ENCODE peak calls at places on chromosomes 4 and X, in six cellular contexts. D is fibroblast of lung; K is CD4-positive, CD25-positive, alpha-beta regulatory T cell; W is left ventricle myocardium inferior; I is uterus; A is neural progenitor cell. J is an unnamed sample. For H3K9me3, the result is how much of the 10 kb centered on the place peaks cover.

GRCh38 chrX:17738737-17739535 is 1.6 kb downstream of the SCML1 start:
- DNase-seq in W (no peak), I (no peak), D (peak), K (no peak), A (no peak), J (no peak)

GRCh38 chr4:150305995-150306394 is 227.8 kb downstream of the DCLK2 start:
- DNase-seq in A (no peak), W (no peak), D (peak), I (no peak), K (no peak), J (no peak)

GRCh38 chr4:53987761-53988171 is 76.6 kb downstream of the CHIC2 start:
- DNase-seq in D (peak), A (no peak), K (no peak), W (no peak), I (no peak), J (no peak)

GRCh38 chrX:66074920-66075879 is 35.3 kb upstream of the VSIG4 start:
- DNase-seq in K (no peak), A (no peak), I (no peak), W (peak), D (no peak), J (no peak)

GRCh38 chrX:135982860-135983259 is 2.4 kb upstream of the SLC9A6 start:
- DNase-seq in W (no peak), A (no peak), I (no peak), D (no peak), K (no peak), J (no peak)

GRCh38 chrX:51336584-51336983 is 4.0 kb downstream of the NUDT10 start:
- DNase-seq in A (peak), W (no peak), I (peak), D (peak), K (no peak), J (no peak)

GRCh38 chrX:24131476-24131875 is 18.1 kb upstream of the ZFX start:
- DNase-seq in A (no peak), W (no peak), D (no peak), I (no peak), K (no peak), J (no peak)

GRCh38 chr4:182917182-182918043 is at the start of gene DCTD:
- DNase-seq in D (peak), A (peak), W (peak), K (peak), I (peak), J (peak)

GRCh38 chr4:164799410-164799809 is 45.5 kb downstream of the SMIM31 start:
- DNase-seq in K (no peak), W (no peak), D (no peak), A (peak), I (no peak), J (no peak)

GRCh38 chrX:131728295-131729145 is 184.6 kb downstream of the OR13H1 start:
- DNase-seq in A (no peak), D (no peak), W (no peak), I (peak), K (no peak), J (no peak)
- H3K9me3 ChIP-seq in A (under half), D (under half), W (under half), I (under half), K (under half), J (under half)

DNA sequence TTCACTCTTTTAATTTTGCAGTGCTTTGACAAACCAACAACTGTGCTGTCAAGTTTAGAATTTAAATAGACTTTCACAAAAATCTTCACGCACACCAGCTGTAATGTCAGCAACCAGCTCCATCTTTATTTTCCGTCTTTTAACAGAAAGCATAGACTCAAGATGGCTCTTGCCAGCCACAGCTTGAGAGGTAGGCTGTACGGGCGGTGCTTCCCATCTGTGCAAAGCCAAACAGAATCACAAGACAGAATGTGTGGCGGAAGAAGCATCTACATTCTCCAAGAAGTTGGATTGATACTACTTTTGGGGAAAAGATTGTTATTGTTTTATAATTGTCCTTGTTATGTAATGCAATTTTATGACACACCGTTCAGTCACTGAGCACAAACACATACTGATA is 388.4 kb upstream of the MAGEC2 start:
- DNase-seq in I (no peak), W (no peak), K (no peak), D (no peak), A (no peak), J (no peak)
- H3K9me3 ChIP-seq in I (under half), W (under half), K (under half), D (under half), A (under half), J (under half)

DNA sequence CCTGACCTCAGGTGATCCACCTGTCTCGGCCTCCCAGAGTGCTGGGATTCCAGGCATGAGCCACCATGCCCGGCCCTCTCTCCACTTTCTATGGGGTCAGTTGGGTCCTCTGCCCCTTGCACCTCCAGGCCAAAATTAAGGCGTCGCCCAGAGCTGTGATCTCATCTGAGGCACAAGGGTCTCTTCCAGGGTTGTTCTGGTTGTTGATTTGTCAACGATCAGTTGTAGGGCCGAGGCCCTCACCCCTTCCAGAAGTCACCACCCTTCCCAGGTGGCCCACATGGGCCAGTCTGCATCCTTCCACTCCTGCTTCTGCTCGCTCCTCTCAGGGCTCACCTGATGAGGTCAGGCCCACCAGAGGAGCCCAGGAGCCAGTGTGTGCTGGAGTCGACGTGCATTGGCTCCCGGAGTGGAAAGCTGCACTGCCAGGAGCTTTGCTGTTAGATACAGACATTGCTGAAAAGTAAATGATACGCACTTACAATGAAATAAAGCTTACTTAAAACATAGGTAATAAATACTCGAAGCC is 14.3 kb upstream of the TMEM271 start:
- DNase-seq in I (no peak), K (no peak), D (no peak), W (no peak), A (no peak), J (no peak)
- H3K9me3 ChIP-seq in I (under half), K (under half), D (under half), W (under half), A (under half), J (under half)

DNA sequence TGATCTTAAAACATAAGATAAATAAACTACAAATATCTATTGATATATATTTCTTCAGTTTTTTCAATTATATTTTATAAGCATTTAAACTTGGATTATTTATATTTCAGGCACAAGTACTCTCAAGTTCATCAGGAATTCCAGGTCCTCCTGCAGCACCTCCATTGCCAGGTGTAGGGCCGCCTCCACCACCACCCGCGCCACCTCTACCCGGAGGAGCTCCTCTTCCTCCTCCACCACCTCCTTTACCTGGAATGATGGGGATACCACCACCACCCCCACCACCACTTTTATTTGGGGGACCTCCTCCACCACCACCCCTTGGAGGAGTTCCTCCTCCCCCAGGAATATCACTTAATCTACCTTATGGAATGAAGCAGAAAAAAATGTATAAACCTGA is 74.0 kb downstream of the RPA4 start:
- DNase-seq in D (no peak), I (no peak), A (no peak), W (no peak), K (no peak), J (no peak)
- H3K9me3 ChIP-seq in D (under half), I (under half), A (under half), W (under half), K (under half), J (under half)

GRCh38 chrX:22538581-22538980 is 265.9 kb downstream of the CBLL2 start:
- DNase-seq in K (no peak), W (no peak), A (no peak), I (no peak), D (no peak), J (no peak)
- H3K9me3 ChIP-seq in K (under half), W (under half), A (under half), I (under half), D (under half), J (under half)

GRCh38 chr4:79224777-79225104 is 101.1 kb downstream of the NAA11 start:
- DNase-seq in A (no peak), K (no peak), I (no peak), D (no peak), W (no peak), J (no peak)
- H3K9me3 ChIP-seq in A (under half), K (under half), I (under half), D (under half), W (under half), J (under half)

GRCh38 chrX:83416273-83416672 is 91.8 kb upstream of the POU3F4 start:
- DNase-seq in K (no peak), W (no peak), I (no peak), D (no peak), A (peak), J (no peak)

GRCh38 chrX:83422836-83423235 is 85.3 kb upstream of the POU3F4 start:
- DNase-seq in K (no peak), D (no peak), A (no peak), W (no peak), I (no peak), J (no peak)

DNA sequence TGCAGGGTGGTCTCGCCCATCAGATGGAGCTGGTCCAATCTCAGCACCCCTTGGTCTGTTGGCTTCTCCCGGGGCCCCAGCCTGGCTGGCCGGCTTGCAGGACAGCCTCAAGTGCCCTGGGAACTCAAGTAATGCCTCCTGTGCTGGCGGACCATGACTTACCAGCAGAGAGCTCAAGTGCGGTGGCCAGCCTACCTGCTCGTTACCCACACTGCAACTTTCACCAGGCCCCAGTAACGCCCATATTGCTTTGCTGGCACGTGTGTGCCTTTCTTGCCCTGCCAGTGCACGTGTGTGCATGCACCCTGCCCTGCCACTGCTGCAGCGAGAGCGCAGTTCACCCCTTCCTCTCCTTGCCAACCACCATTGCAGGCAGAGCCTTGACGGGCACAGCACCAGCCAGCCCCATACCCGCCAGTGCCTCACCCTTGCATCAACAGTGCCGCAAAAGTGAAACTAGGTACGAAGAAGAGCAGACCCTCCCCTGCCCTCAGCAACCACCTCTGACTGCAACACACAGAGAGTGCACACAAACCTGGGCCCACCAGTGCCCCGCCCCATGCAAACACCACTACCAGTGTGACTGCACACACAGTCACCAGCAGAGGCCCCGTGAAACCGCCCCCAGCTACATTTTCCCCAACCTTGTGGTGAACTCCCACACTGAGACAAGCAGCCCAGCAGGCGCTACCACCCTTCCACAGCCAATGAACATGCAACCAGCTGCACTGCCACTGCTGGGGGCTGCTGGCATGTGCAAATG is 88.9 kb upstream of the POU3F4 start:
- DNase-seq in D (no peak), A (no peak), W (no peak), I (no peak), K (no peak), J (no peak)
- H3K9me3 ChIP-seq in D (under half), A (under half), W (under half), I (under half), K (under half), J (under half)

DNA sequence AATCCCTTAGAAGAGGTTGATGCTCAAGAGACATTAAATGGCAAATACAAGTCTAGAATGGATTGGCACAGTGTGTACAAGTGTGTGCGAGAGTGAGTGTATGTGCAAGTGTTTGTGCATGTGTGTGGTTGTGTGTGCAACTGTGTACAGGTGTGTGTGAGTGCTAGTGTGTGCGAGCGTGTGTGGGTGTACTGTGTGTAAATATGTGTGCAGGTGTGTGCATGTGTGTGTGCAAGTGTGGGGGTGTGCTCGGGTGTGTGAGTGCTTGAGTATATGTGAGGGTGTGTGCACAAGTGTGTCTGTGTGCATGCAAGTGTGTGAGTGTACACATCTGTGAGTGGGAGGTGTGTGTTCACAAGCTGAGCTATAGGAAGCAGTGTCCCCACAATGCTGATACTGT is 5.9 kb downstream of the TREX2 start:
- DNase-seq in A (no peak), D (no peak), K (no peak), W (no peak), I (no peak), J (no peak)
- H3K9me3 ChIP-seq in A (under half), D (under half), K (under half), W (under half), I (under half), J (under half)

GRCh38 chrX:154599531-154599930 is 14.6 kb downstream of the CTAG1A start:
- DNase-seq in I (no peak), W (no peak), K (no peak), A (no peak), D (no peak), J (no peak)
- H3K9me3 ChIP-seq in I (under half), W (under half), K (under half), A (under half), D (under half), J (under half)

GRCh38 chr4:25229804-25230203 is 4.0 kb upstream of the PI4K2B start:
- DNase-seq in W (no peak), A (no peak), D (no peak), K (no peak), I (no peak), J (no peak)

GRCh38 chr4:25221377-25221776 is 12.5 kb upstream of the PI4K2B start:
- DNase-seq in D (no peak), A (no peak), K (no peak), I (no peak), W (no peak), J (no peak)

GRCh38 chr4:25223770-25224375 is 10.0 kb upstream of the PI4K2B start:
- DNase-seq in W (no peak), D (peak), K (no peak), A (peak), I (no peak), J (no peak)
- H3K9me3 ChIP-seq in W (half or more), D (under half), K (half or more), A (under half), I (under half), J (under half)